ENCODE peak calls at places on chromosomes 7 and 10, in nine cellular contexts. N, W, L, Y, T, M, C, P and B are unnamed samples. For H3K4me1, the result is how much of the 10 kb centered on the place peaks cover.

GRCh38 chr10:96387151-96387550 is 28.3 kb upstream of the OPALIN start:
- DNase-seq in C (no peak), L (no peak), Y (no peak), T (no peak), M (no peak), W (no peak), P (no peak), N (no peak), B (no peak)

GRCh38 chr10:117204316-117204715 is 7.0 kb downstream of the KCNK18 start:
- DNase-seq in N (no peak), C (no peak), T (no peak), P (no peak), Y (no peak), W (no peak), L (no peak), M (no peak), B (no peak)

GRCh38 chr10:1163204-1163660 is 107.0 kb downstream of the WDR37 start:
- DNase-seq in W (no peak), M (no peak), P (no peak), C (no peak), T (no peak), L (no peak), Y (no peak), N (peak), B (peak)

GRCh38 chr10:451021-451471 is 238.4 kb downstream of the DIP2C start:
- DNase-seq in C (no peak), L (no peak), N (peak), Y (no peak), P (no peak), T (peak), M (no peak), W (no peak), B (no peak)

GRCh38 chr10:132443605-132443997 is 46.6 kb downstream of the PWWP2B start:
- DNase-seq in C (no peak), W (no peak), N (peak), Y (no peak), M (no peak), T (peak), L (no peak), P (no peak), B (peak)

GRCh38 chr7:101838837-101839483 is 21.5 kb downstream of the CUX1 start:
- DNase-seq in W (no peak), P (no peak), N (no peak), M (peak), L (no peak), C (no peak), T (no peak), Y (no peak), B (no peak)

GRCh38 chr10:6737080-6737641 is 157.1 kb upstream of the PRKCQ start:
- DNase-seq in L (no peak), C (peak), M (no peak), Y (peak), P (no peak), N (no peak), W (no peak), T (no peak), B (no peak)

GRCh38 chr10:5862360-5862929 is 27.2 kb downstream of the ANKRD16 start:
- DNase-seq in L (no peak), N (no peak), W (no peak), C (no peak), P (no peak), M (no peak), T (peak), Y (no peak), B (no peak)

GRCh38 chr7:41217306-41217705 is 485.6 kb downstream of the INHBA start:
- DNase-seq in C (no peak), T (no peak), W (no peak), P (no peak), M (no peak), Y (no peak), L (no peak), N (no peak), B (no peak)

GRCh38 chr7:64618785-64619456 is 47.0 kb upstream of the ZNF107 start:
- DNase-seq in P (no peak), Y (peak), L (peak), T (no peak), M (no peak), W (peak), N (no peak), C (peak), B (no peak)

GRCh38 chr10:122441961-122442360 is 12.5 kb upstream of the ARMS2 start:
- DNase-seq in C (no peak), P (no peak), T (no peak), W (peak), N (no peak), M (no peak), L (peak), Y (no peak), B (no peak)

GRCh38 chr10:68327889-68328786 is 3.7 kb upstream of the HNRNPH3 start:
- DNase-seq in Y (no peak), P (no peak), C (peak), M (no peak), W (peak), T (no peak), L (peak), N (no peak), B (no peak)

GRCh38 chr10:112700401-112700800 is 249.6 kb upstream of the TCF7L2 start:
- DNase-seq in M (no peak), L (no peak), W (no peak), N (no peak), P (no peak), Y (no peak), T (no peak), C (no peak), B (no peak)

GRCh38 chr7:87151701-87152111 is 547 bp upstream of the DMTF1 start:
- DNase-seq in T (no peak), W (no peak), P (no peak), M (no peak), N (no peak), L (no peak), C (no peak), Y (no peak), B (no peak)

GRCh38 chr10:21315321-21316220 is 209.9 kb downstream of the SKIDA1 start:
- DNase-seq in M (peak), P (peak), Y (peak), W (no peak), L (peak), N (no peak), T (no peak), C (peak), B (no peak)

GRCh38 chr7:158011941-158012340 is 575.7 kb downstream of the PTPRN2 start:
- DNase-seq in P (no peak), M (no peak), T (no peak), L (no peak), W (no peak), C (no peak), Y (no peak), N (no peak), B (no peak)

GRCh38 chr7:2934984-2935740 is 91.1 kb upstream of the GNA12 start:
- DNase-seq in Y (no peak), L (no peak), N (peak), P (no peak), W (no peak), C (no peak), T (no peak), M (peak), B (no peak)

GRCh38 chr7:69890081-69890369 is 291.8 kb downstream of the AUTS2 start:
- DNase-seq in P (no peak), N (no peak), W (no peak), C (no peak), Y (no peak), T (no peak), M (no peak), L (no peak), B (no peak)

GRCh38 chr10:12777840-12778585 is 223.5 kb downstream of the CCDC3 start:
- DNase-seq in N (no peak), C (no peak), P (no peak), Y (no peak), M (peak), L (no peak), W (no peak), T (no peak), B (no peak)

GRCh38 chr7:140601566-140602174 is 38.9 kb downstream of the DENND2A start:
- DNase-seq in N (peak), Y (no peak), P (no peak), M (no peak), L (no peak), T (no peak), W (no peak), C (no peak), B (no peak)

GRCh38 chr10:101397140-101397539 is 43.2 kb downstream of the BTRC start:
- DNase-seq in P (no peak), W (no peak), C (peak), M (no peak), L (peak), T (no peak), Y (no peak), N (no peak), B (no peak)

DNA sequence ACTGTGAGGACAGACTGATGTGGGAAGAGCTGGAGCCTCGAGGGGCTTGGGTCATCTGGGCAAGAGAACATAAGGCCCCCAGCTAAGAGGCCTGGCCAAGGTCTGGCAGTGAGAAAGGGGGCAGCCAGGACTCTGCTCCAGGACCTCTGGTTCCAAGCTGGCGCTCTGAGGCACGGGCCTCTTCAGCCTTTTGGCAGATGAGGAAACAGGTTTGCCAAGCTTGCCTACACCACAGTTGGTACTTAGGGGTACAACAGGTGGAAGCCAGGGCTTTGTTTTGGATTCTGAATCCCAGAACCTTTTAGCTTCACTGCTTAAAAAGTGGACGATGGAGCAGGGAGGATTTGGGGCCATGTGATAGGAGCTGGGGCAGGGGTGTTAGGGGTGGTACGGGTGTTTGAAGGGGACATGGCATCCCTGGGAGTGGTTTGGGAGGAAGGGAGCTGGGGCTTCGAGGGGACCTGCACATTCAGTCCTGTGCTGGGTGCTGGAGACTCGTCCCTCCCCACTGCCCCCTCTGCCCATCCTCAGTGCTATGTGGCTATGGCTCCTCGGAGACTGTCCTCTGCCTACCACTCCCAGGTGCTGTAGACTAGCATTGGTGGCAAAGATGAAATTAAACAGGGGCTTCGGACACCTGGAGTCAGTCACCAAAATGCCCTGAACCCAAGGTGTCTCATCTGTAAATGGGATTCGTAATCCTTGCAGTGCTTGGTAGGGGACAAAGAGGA is 30.3 kb downstream of the ZNF775 start:
- DNase-seq in Y (no peak), W (no peak), C (no peak), T (peak), N (no peak), L (no peak), M (peak), P (no peak), B (peak)
- H3K4me1 ChIP-seq in Y (under half), W (under half), C (under half), T (under half), N (under half), L (under half), M (under half), P (under half), B (under half)

DNA sequence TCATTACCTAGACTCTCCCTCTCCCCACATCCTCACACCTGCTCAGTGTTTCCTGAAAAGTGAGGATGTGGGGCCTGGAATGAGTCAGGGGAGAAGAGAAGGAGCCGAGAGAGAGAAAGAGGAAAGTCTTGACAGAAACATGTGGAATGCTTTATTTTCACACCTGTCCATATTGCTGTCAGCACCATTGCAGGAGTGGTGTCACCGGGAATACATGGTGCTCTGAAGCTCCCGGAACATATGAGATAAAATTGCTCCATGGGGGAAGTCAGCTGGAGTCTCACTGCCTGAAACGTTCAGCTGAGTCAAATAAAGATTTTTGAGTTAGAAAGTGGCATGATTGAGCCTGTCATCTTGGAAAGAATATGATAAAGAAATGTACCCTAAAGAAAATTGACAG is 182.6 kb downstream of the PCLO start:
- DNase-seq in P (no peak), T (no peak), C (no peak), L (no peak), W (no peak), N (no peak), Y (no peak), M (no peak), B (no peak)
- TF ChIP-seq POLR2AphosphoS5 in P (no peak), T (no peak), C (no peak), L (no peak), W (no peak), N (no peak), Y (no peak), M (no peak), B (no peak)

GRCh38 chr7:30909431-30909830 is 2.2 kb upstream of the AQP1 start:
- DNase-seq in P (no peak), T (no peak), M (no peak), L (no peak), W (no peak), Y (no peak), C (no peak), N (no peak), B (peak)
- H3K4me1 ChIP-seq in P (half or more), T (under half), M (half or more), L (under half), W (under half), Y (under half), C (under half), N (under half), B (half or more)

DNA sequence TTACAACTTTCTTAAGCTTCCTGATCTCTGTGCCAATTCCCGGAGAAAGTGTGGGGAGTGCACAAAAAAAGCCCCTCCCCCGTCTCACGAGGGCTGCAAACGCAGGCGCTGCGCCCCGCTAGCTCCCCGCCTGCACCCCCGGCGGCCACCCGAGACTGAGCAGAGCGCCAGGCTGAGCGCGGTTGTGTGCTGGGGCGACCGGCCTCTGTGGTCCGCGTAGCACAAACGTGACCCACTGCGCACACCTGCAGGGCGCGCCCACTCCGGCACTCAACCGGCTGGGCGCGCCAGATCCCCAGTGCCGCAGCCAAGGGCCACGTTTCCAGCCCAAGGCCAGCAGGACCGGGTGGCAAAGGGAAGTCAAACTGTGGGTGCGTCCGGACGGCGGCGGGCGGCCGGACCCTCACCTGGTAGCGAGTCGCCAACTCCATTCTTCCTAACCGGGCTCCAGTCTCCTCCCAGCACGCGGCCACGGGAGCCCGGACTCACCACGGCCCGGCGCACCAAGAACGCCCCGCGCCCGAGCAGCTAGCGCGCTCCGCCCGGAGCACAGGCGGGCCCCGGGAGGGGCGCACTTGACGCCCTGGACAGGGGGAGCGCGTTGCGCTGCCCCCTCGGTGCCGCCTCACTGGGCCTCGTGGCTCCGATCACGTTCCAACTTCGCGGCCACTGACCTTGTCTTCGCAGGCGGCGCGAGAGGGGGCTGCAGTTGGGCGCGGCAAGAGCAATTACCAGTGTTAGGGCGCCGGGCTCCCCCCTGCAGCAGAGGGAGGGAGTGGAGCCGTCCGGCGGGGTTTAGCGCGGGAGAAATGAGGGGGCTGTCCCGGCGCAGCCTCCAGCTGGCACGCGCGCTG is at the start of gene CDCA7L:
- DNase-seq in M (peak), C (peak), P (no peak), W (peak), N (peak), L (peak), Y (peak), T (peak), B (peak)
- TF ChIP-seq POLR2AphosphoS5 in M (peak), C (peak), P (peak), W (peak), N (peak), L (peak), Y (peak), T (peak), B (no peak)